ENCODE peak calls at places on chromosomes 3 and 15, in four cellular contexts. C, V, U and N are unnamed samples.
A peak's percentile ranks its signal among the peaks of the same experiment; 100 is the strongest.

GRCh38 chr3:157494581-157495281 is 8.5 kb downstream of the VEPH1 start:
- DNase-seq in C (no peak), V (no peak), U (peak; percentile 42), N (no peak)

GRCh38 chr3:111764645-111765091 is 94.4 kb upstream of the PHLDB2 start:
- DNase-seq in C (no peak), V (no peak), U (no peak), N (no peak)

GRCh38 chr3:175357758-175358157 is 498.6 kb downstream of the NAALADL2 start:
- DNase-seq in C (no peak), V (no peak), U (no peak), N (no peak)

GRCh38 chr3:10995871-10996270 is 3.3 kb downstream of the SLC6A1 start:
- DNase-seq in C (no peak), V (no peak), U (no peak), N (no peak)

GRCh38 chr3:44323341-44323955 is 15.1 kb upstream of the TCAIM start:
- DNase-seq in C (peak; percentile 44), V (peak; percentile 69), U (peak; percentile 38), N (no peak)

GRCh38 chr3:72829701-72830100 is 18.5 kb downstream of the SHQ1 start:
- DNase-seq in C (no peak), V (no peak), U (no peak), N (no peak)

GRCh38 chr15:80710635-80711553 is 15.8 kb downstream of the ABHD17C start:
- DNase-seq in C (no peak), V (no peak), U (no peak), N (no peak)

GRCh38 chr15:25391971-25392733 is 46.7 kb downstream of the UBE3A start:
- DNase-seq in C (peak; percentile 15), V (no peak), U (no peak), N (peak; percentile 8)

GRCh38 chr3:128336337-128337156 is 130.1 kb downstream of the DNAJB8 start:
- DNase-seq in C (no peak), V (no peak), U (no peak), N (no peak)

GRCh38 chr3:55698826-55699225 is 211.7 kb upstream of the WNT5A start:
- DNase-seq in C (no peak), V (no peak), U (no peak), N (no peak)

GRCh38 chr3:54987719-54988118 is 59.9 kb upstream of the LRTM1 start:
- DNase-seq in C (no peak), V (no peak), U (no peak), N (no peak)

GRCh38 chr3:170301404-170301803 is 56.1 kb upstream of the SKIL start:
- DNase-seq in C (no peak), V (no peak), U (no peak), N (no peak)

GRCh38 chr15:89041507-89041906 is 46.7 kb upstream of the ABHD2 start:
- DNase-seq in C (no peak), V (no peak), U (no peak), N (no peak)

GRCh38 chr3:134941820-134942219 is 146.8 kb downstream of the EPHB1 start:
- DNase-seq in C (no peak), V (no peak), U (no peak), N (no peak)

GRCh38 chr3:138118863-138119766 is 3.7 kb upstream of the DZIP1L start:
- DNase-seq in C (peak; percentile 70), V (peak; percentile 71), U (peak; percentile 46), N (peak; percentile 48)

GRCh38 chr3:6132684-6133432 is 728.1 kb upstream of the GRM7 start:
- DNase-seq in C (no peak), V (no peak), U (no peak), N (no peak)

GRCh38 chr15:75675579-75676404 is 28.1 kb downstream of the SNX33 start:
- DNase-seq in C (no peak), V (no peak), U (no peak), N (no peak)

GRCh38 chr3:156175570-156175969 is 55.2 kb downstream of the KCNAB1 start:
- DNase-seq in C (no peak), V (no peak), U (no peak), N (no peak)

GRCh38 chr3:48428863-48429415 is 947 bp downstream of the PLXNB1 start:
- DNase-seq in C (peak; percentile 34), V (peak; percentile 49), U (peak; percentile 11), N (no peak)

GRCh38 chr3:39405687-39406367 is 693 bp upstream of the RPSA start:
- DNase-seq in C (no peak), V (no peak), U (no peak), N (no peak)

GRCh38 chr3:17742837-17743659 is 617 bp upstream of the TBC1D5 start:
- DNase-seq in C (peak; percentile 94), V (no peak), U (no peak), N (no peak)

GRCh38 chr15:40096094-40096876 is 12.4 kb downstream of the BMF start:
- DNase-seq in C (no peak), V (no peak), U (no peak), N (no peak)

GRCh38 chr3:78992400-78992799 is 775.4 kb downstream of the ROBO1 start:
- DNase-seq in C (no peak), V (no peak), U (no peak), N (no peak)

GRCh38 chr3:142896201-142896755 is 7.4 kb upstream of the PCOLCE2 start:
- DNase-seq in C (peak; percentile 39), V (no peak), U (no peak), N (peak; percentile 60)

GRCh38 chr15:67164401-67164791 is 90.1 kb downstream of the AAGAB start:
- DNase-seq in C (no peak), V (no peak), U (no peak), N (no peak)

GRCh38 chr15:29765898-29766537 is 56.2 kb downstream of the TJP1 start:
- DNase-seq in C (no peak), V (no peak), U (no peak), N (no peak)

GRCh38 chr3:154932633-154933032 is 147.5 kb upstream of the MME start:
- DNase-seq in C (no peak), V (no peak), U (no peak), N (no peak)

GRCh38 chr15:90819850-90820249 is 48.5 kb upstream of the FURIN start:
- DNase-seq in C (no peak), V (no peak), U (no peak), N (no peak)

GRCh38 chr15:40032125-40032839 is 6.7 kb downstream of the SRP14 start:
- DNase-seq in C (no peak), V (no peak), U (no peak), N (no peak)

GRCh38 chr3:98058244-98058960 is 23.3 kb upstream of the GABRR3 start:
- DNase-seq in C (no peak), V (no peak), U (no peak), N (no peak)

GRCh38 chr3:56825579-56826438 is 24.1 kb upstream of the ARHGEF3 start:
- DNase-seq in C (no peak), V (no peak), U (peak; percentile 5), N (no peak)

GRCh38 chr15:38795471-38796245 is 231.0 kb upstream of the RASGRP1 start:
- DNase-seq in C (no peak), V (peak; percentile 12), U (no peak), N (no peak)

GRCh38 chr3:71282976-71283375 is 300.6 kb downstream of the FOXP1 start:
- DNase-seq in C (no peak), V (no peak), U (no peak), N (no peak)

GRCh38 chr3:143825513-143825912 is 22.8 kb downstream of the SLC9A9 start:
- DNase-seq in C (no peak), V (no peak), U (no peak), N (no peak)

GRCh38 chr15:82936966-82937647 is 15.4 kb downstream of the HOMER2 start:
- DNase-seq in C (peak; percentile 31), V (no peak), U (no peak), N (no peak)

GRCh38 chr15:74364936-74365618 is 2.4 kb downstream of the CYP11A1 start:
- DNase-seq in C (no peak), V (no peak), U (no peak), N (no peak)